ENCODE peak calls at places on chromosomes 16 and 17, in seven cellular contexts. One of them, this sample, is unnamed.

GRCh38 chr17:75550139-75550465 is 24.6 kb downstream of the LLGL2 start:
- DNase-seq in stimulated activated CD4-positive, alpha-beta T cell treated with anti-CD3 and anti-CD28 coated beads, Interleukin-2, amount 100 ng/mL, for 24 hours: no peak
- DNase-seq in RWPE1: no peak
- DNase-seq in foreskin keratinocyte: no peak
- DNase-seq in fibroblast of the conjunctiva: no peak
- DNase-seq in activated T-cell treated with anti-CD3 and anti-CD28 coated beads for 1 hour: no peak
- DNase-seq in EL: no peak
- DNase-seq in this sample: no peak

GRCh38 chr17:19319771-19320505 is 42.6 kb downstream of the B9D1 start:
- DNase-seq in stimulated activated CD4-positive, alpha-beta T cell treated with anti-CD3 and anti-CD28 coated beads, Interleukin-2, amount 100 ng/mL, for 24 hours: no peak
- DNase-seq in RWPE1: no peak
- DNase-seq in foreskin keratinocyte: no peak
- DNase-seq in fibroblast of the conjunctiva: no peak
- DNase-seq in activated T-cell treated with anti-CD3 and anti-CD28 coated beads for 1 hour: no peak
- DNase-seq in EL: no peak
- DNase-seq in this sample: no peak

GRCh38 chr16:88790312-88791150 is 5.5 kb upstream of the PIEZO1 start:
- DNase-seq in stimulated activated CD4-positive, alpha-beta T cell treated with anti-CD3 and anti-CD28 coated beads, Interleukin-2, amount 100 ng/mL, for 24 hours: peak
- DNase-seq in RWPE1: no peak
- DNase-seq in foreskin keratinocyte: no peak
- DNase-seq in fibroblast of the conjunctiva: no peak
- DNase-seq in activated T-cell treated with anti-CD3 and anti-CD28 coated beads for 1 hour: no peak
- DNase-seq in EL: peak
- DNase-seq in this sample: no peak

GRCh38 chr16:11183035-11183812 is 72.8 kb downstream of the SOCS1 start:
- DNase-seq in stimulated activated CD4-positive, alpha-beta T cell treated with anti-CD3 and anti-CD28 coated beads, Interleukin-2, amount 100 ng/mL, for 24 hours: no peak
- DNase-seq in RWPE1: no peak
- DNase-seq in foreskin keratinocyte: no peak
- DNase-seq in fibroblast of the conjunctiva: no peak
- DNase-seq in activated T-cell treated with anti-CD3 and anti-CD28 coated beads for 1 hour: no peak
- DNase-seq in EL: no peak
- DNase-seq in this sample: peak

GRCh38 chr17:46722662-46723285 is 95.7 kb downstream of the WNT3 start:
- DNase-seq in stimulated activated CD4-positive, alpha-beta T cell treated with anti-CD3 and anti-CD28 coated beads, Interleukin-2, amount 100 ng/mL, for 24 hours: no peak
- DNase-seq in RWPE1: no peak
- DNase-seq in foreskin keratinocyte: peak
- DNase-seq in fibroblast of the conjunctiva: no peak
- DNase-seq in activated T-cell treated with anti-CD3 and anti-CD28 coated beads for 1 hour: no peak
- DNase-seq in EL: no peak
- DNase-seq in this sample: no peak

GRCh38 chr17:73834684-73835343 is 190.6 kb upstream of the SDK2 start:
- DNase-seq in stimulated activated CD4-positive, alpha-beta T cell treated with anti-CD3 and anti-CD28 coated beads, Interleukin-2, amount 100 ng/mL, for 24 hours: no peak
- DNase-seq in RWPE1: no peak
- DNase-seq in foreskin keratinocyte: no peak
- DNase-seq in fibroblast of the conjunctiva: no peak
- DNase-seq in activated T-cell treated with anti-CD3 and anti-CD28 coated beads for 1 hour: no peak
- DNase-seq in EL: no peak
- DNase-seq in this sample: no peak

GRCh38 chr17:64202683-64203430 is 60.2 kb downstream of the TEX2 start:
- DNase-seq in stimulated activated CD4-positive, alpha-beta T cell treated with anti-CD3 and anti-CD28 coated beads, Interleukin-2, amount 100 ng/mL, for 24 hours: no peak
- DNase-seq in RWPE1: peak
- DNase-seq in foreskin keratinocyte: peak
- DNase-seq in fibroblast of the conjunctiva: no peak
- DNase-seq in activated T-cell treated with anti-CD3 and anti-CD28 coated beads for 1 hour: no peak
- DNase-seq in EL: peak
- DNase-seq in this sample: peak

GRCh38 chr17:38693700-38694329 is 11.3 kb upstream of the MLLT6 start:
- DNase-seq in stimulated activated CD4-positive, alpha-beta T cell treated with anti-CD3 and anti-CD28 coated beads, Interleukin-2, amount 100 ng/mL, for 24 hours: no peak
- DNase-seq in RWPE1: no peak
- DNase-seq in foreskin keratinocyte: no peak
- DNase-seq in fibroblast of the conjunctiva: peak
- DNase-seq in activated T-cell treated with anti-CD3 and anti-CD28 coated beads for 1 hour: no peak
- DNase-seq in EL: peak
- DNase-seq in this sample: no peak

GRCh38 chr16:3098459-3099394 is at the start of gene ZSCAN10:
- DNase-seq in stimulated activated CD4-positive, alpha-beta T cell treated with anti-CD3 and anti-CD28 coated beads, Interleukin-2, amount 100 ng/mL, for 24 hours: no peak
- DNase-seq in RWPE1: no peak
- DNase-seq in foreskin keratinocyte: no peak
- DNase-seq in fibroblast of the conjunctiva: no peak
- DNase-seq in activated T-cell treated with anti-CD3 and anti-CD28 coated beads for 1 hour: no peak
- DNase-seq in EL: no peak
- DNase-seq in this sample: no peak

GRCh38 chr17:77471984-77472836 is 331.4 kb downstream of the SEC14L1 start:
- DNase-seq in stimulated activated CD4-positive, alpha-beta T cell treated with anti-CD3 and anti-CD28 coated beads, Interleukin-2, amount 100 ng/mL, for 24 hours: peak
- DNase-seq in RWPE1: peak
- DNase-seq in foreskin keratinocyte: peak
- DNase-seq in fibroblast of the conjunctiva: peak
- DNase-seq in activated T-cell treated with anti-CD3 and anti-CD28 coated beads for 1 hour: no peak
- DNase-seq in EL: peak
- DNase-seq in this sample: no peak

This sample was measured in stimulated activated naive B cell treated with anti-CD40 and anti-IgM and Interleukin-4, amounts not matched to agents 10 μg/mL and 1 μg/mL and 100 μg/mL, for 72 hours.